ENCODE peak calls at places on chromosome 7, in ten cellular contexts. V, N, E, H, A, T, D, S, C and P are unnamed samples. For H3K9me3, the result is how much of the 10 kb centered on the place peaks cover.

GRCh38 chr7:38107486-38107893 is 70.6 kb upstream of the STARD3NL start:
- DNase-seq in V (peak), N (peak), E (no peak), H (peak), A (no peak), T (peak), D (no peak), S (peak), C (peak), P (peak)

GRCh38 chr7:3282457-3282856 is 18.6 kb upstream of the SDK1 start:
- DNase-seq in V (no peak), N (no peak), E (no peak), H (peak), A (peak), T (no peak), D (no peak), S (no peak), C (no peak), P (no peak)

GRCh38 chr7:44348851-44349781 is 23.7 kb upstream of the CAMK2B start:
- DNase-seq in V (no peak), N (no peak), E (no peak), H (no peak), A (no peak), T (no peak), D (no peak), S (no peak), C (no peak), P (no peak)

GRCh38 chr7:76386691-76387260 is 22.7 kb downstream of the SSC4D start:
- DNase-seq in V (peak), N (no peak), E (peak), H (no peak), A (no peak), T (peak), D (no peak), S (no peak), C (no peak), P (no peak)

GRCh38 chr7:96968981-96969380 is 36.4 kb upstream of the DLX6 start:
- DNase-seq in V (no peak), N (no peak), E (no peak), H (no peak), A (no peak), T (no peak), D (no peak), S (no peak), C (no peak), P (no peak)

GRCh38 chr7:505171-505570 is 14.5 kb downstream of the PDGFA start:
- DNase-seq in V (no peak), N (no peak), E (no peak), H (no peak), A (peak), T (no peak), D (no peak), S (no peak), C (no peak), P (no peak)

GRCh38 chr7:135956393-135956792 is 20.8 kb downstream of the MTPN start:
- DNase-seq in V (no peak), N (no peak), E (no peak), H (no peak), A (no peak), T (no peak), D (no peak), S (no peak), C (no peak), P (no peak)

GRCh38 chr7:30493231-30493630 is 11.4 kb downstream of the GGCT start:
- DNase-seq in V (no peak), N (no peak), E (no peak), H (no peak), A (no peak), T (no peak), D (no peak), S (no peak), C (no peak), P (no peak)

GRCh38 chr7:26278769-26279168 is 12.9 kb upstream of the SNX10 start:
- DNase-seq in V (peak), N (no peak), E (no peak), H (no peak), A (no peak), T (no peak), D (no peak), S (peak), C (no peak), P (no peak)

GRCh38 chr7:466465-467191 is 53.0 kb downstream of the PDGFA start:
- DNase-seq in V (no peak), N (no peak), E (no peak), H (peak), A (peak), T (no peak), D (no peak), S (no peak), C (peak), P (no peak)

GRCh38 chr7:28685660-28686417 is 272.3 kb downstream of the TRIL start:
- DNase-seq in V (peak), N (peak), E (peak), H (peak), A (peak), T (no peak), D (peak), S (peak), C (peak), P (no peak)

GRCh38 chr7:83856094-83856493 is 207.2 kb upstream of the SEMA3E start:
- DNase-seq in V (no peak), N (no peak), E (no peak), H (no peak), A (no peak), T (no peak), D (no peak), S (no peak), C (no peak), P (no peak)

GRCh38 chr7:25565949-25566348 is 337.7 kb upstream of the NPVF start:
- DNase-seq in V (peak), N (peak), E (peak), H (peak), A (peak), T (peak), D (no peak), S (peak), C (no peak), P (peak)

GRCh38 chr7:100585511-100586265 is at the start of gene LRCH4:
- DNase-seq in V (peak), N (no peak), E (peak), H (peak), A (no peak), T (peak), D (no peak), S (peak), C (no peak), P (peak)

GRCh38 chr7:119256446-119257131 is 1016.4 kb upstream of the KCND2 start:
- DNase-seq in V (no peak), N (no peak), E (no peak), H (no peak), A (no peak), T (no peak), D (no peak), S (no peak), C (no peak), P (no peak)

GRCh38 chr7:158361326-158361946 is 226.2 kb downstream of the PTPRN2 start:
- DNase-seq in V (no peak), N (no peak), E (no peak), H (no peak), A (no peak), T (no peak), D (no peak), S (no peak), C (peak), P (no peak)

GRCh38 chr7:142508251-142508650 is 241.0 kb upstream of the PRSS1 start:
- DNase-seq in V (no peak), N (no peak), E (peak), H (no peak), A (no peak), T (no peak), D (no peak), S (no peak), C (peak), P (no peak)

GRCh38 chr7:151679073-151679708 is 159.5 kb upstream of the RHEB start:
- DNase-seq in V (no peak), N (no peak), E (peak), H (no peak), A (no peak), T (no peak), D (no peak), S (no peak), C (no peak), P (no peak)

GRCh38 chr7:139044813-139045794 is 9.3 kb upstream of the ZC3HAV1L start:
- DNase-seq in V (no peak), N (no peak), E (no peak), H (no peak), A (no peak), T (no peak), D (no peak), S (peak), C (no peak), P (no peak)

GRCh38 chr7:29564455-29565185 is 985 bp downstream of the PRR15 start:
- DNase-seq in V (peak), N (peak), E (peak), H (peak), A (peak), T (no peak), D (no peak), S (no peak), C (peak), P (no peak)

GRCh38 chr7:82413237-82413636 is 30.3 kb downstream of the CACNA2D1 start:
- DNase-seq in V (peak), N (no peak), E (no peak), H (no peak), A (no peak), T (no peak), D (no peak), S (no peak), C (no peak), P (no peak)

GRCh38 chr7:158415316-158415715 is 172.3 kb downstream of the PTPRN2 start:
- DNase-seq in V (no peak), N (no peak), E (no peak), H (no peak), A (no peak), T (no peak), D (no peak), S (no peak), C (no peak), P (no peak)

GRCh38 chr7:25026156-25026555 is 46.2 kb upstream of the OSBPL3 start:
- DNase-seq in V (no peak), N (no peak), E (no peak), H (no peak), A (no peak), T (no peak), D (no peak), S (no peak), C (no peak), P (no peak)

GRCh38 chr7:132240262-132240661 is 336.0 kb downstream of the PLXNA4 start:
- DNase-seq in V (no peak), N (no peak), E (no peak), H (no peak), A (no peak), T (no peak), D (no peak), S (no peak), C (no peak), P (no peak)

GRCh38 chr7:7672545-7673239 is 32.1 kb downstream of the UMAD1 start:
- DNase-seq in V (no peak), N (no peak), E (no peak), H (no peak), A (no peak), T (no peak), D (no peak), S (no peak), C (no peak), P (no peak)

GRCh38 chr7:45920543-45921380 is at the start of gene IGFBP3:
- DNase-seq in V (peak), N (peak), E (peak), H (no peak), A (peak), T (peak), D (no peak), S (no peak), C (peak), P (peak)

GRCh38 chr7:43577485-43577951 is 5.4 kb upstream of the STK17A start:
- DNase-seq in V (no peak), N (no peak), E (no peak), H (no peak), A (no peak), T (peak), D (no peak), S (peak), C (no peak), P (no peak)

GRCh38 chr7:83101540-83101939 is 61.1 kb downstream of the PCLO start:
- DNase-seq in V (no peak), N (no peak), E (no peak), H (no peak), A (no peak), T (no peak), D (no peak), S (no peak), C (no peak), P (no peak)

GRCh38 chr7:94888995-94889523 is 18.3 kb upstream of the PPP1R9A start:
- DNase-seq in V (no peak), N (no peak), E (no peak), H (no peak), A (no peak), T (no peak), D (no peak), S (no peak), C (no peak), P (no peak)

GRCh38 chr7:72325561-72325960 is 86.6 kb downstream of the CALN1 start:
- DNase-seq in V (no peak), N (no peak), E (no peak), H (no peak), A (no peak), T (no peak), D (no peak), S (no peak), C (no peak), P (no peak)

GRCh38 chr7:124773339-124773738 is 7.7 kb upstream of the GPR37 start:
- DNase-seq in V (no peak), N (no peak), E (no peak), H (no peak), A (no peak), T (no peak), D (no peak), S (no peak), C (no peak), P (no peak)

GRCh38 chr7:116145245-116145852 is 65.0 kb upstream of the TES start:
- DNase-seq in V (no peak), N (no peak), E (no peak), H (no peak), A (no peak), T (no peak), D (no peak), S (no peak), C (no peak), P (no peak)

GRCh38 chr7:50166997-50167961 is 74.2 kb upstream of the ZPBP start:
- DNase-seq in V (no peak), N (no peak), E (no peak), H (no peak), A (no peak), T (no peak), D (no peak), S (no peak), C (no peak), P (no peak)

GRCh38 chr7:30888783-30889182 is 22.9 kb upstream of the AQP1 start:
- DNase-seq in V (peak), N (no peak), E (peak), H (no peak), A (no peak), T (no peak), D (no peak), S (no peak), C (no peak), P (no peak)

GRCh38 chr7:80453699-80454340 is 58.0 kb downstream of the GNAT3 start:
- DNase-seq in V (peak), N (no peak), E (peak), H (no peak), A (no peak), T (no peak), D (no peak), S (no peak), C (no peak), P (no peak)

DNA sequence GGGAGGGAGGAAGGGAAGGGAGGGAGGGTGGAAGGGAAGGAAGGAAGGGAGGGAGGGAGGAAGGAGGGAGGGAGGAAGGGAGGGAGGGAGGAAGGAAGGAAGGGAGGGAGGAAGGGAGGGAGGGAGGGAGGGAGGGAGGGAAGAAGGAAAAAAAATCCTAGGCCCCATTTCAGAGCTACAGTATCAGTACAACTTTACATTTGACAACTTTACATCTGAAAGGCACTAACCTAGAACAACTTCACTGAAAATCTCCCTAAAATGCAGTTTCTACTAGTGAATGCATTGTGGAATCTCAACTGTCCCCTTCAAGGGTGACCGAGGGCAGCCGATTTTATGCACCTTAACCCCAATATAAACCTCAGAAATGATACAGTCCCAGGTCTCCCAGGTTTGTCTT is 259.8 kb upstream of the GALNT17 start:
- DNase-seq in V (no peak), N (no peak), E (no peak), H (no peak), A (no peak), T (no peak), D (no peak), S (no peak), C (no peak), P (no peak)
- H3K9me3 ChIP-seq in V (under half), N (under half), E (under half), H (under half), A (under half), T (under half), D (under half), S (under half), C (under half), P (under half)

DNA sequence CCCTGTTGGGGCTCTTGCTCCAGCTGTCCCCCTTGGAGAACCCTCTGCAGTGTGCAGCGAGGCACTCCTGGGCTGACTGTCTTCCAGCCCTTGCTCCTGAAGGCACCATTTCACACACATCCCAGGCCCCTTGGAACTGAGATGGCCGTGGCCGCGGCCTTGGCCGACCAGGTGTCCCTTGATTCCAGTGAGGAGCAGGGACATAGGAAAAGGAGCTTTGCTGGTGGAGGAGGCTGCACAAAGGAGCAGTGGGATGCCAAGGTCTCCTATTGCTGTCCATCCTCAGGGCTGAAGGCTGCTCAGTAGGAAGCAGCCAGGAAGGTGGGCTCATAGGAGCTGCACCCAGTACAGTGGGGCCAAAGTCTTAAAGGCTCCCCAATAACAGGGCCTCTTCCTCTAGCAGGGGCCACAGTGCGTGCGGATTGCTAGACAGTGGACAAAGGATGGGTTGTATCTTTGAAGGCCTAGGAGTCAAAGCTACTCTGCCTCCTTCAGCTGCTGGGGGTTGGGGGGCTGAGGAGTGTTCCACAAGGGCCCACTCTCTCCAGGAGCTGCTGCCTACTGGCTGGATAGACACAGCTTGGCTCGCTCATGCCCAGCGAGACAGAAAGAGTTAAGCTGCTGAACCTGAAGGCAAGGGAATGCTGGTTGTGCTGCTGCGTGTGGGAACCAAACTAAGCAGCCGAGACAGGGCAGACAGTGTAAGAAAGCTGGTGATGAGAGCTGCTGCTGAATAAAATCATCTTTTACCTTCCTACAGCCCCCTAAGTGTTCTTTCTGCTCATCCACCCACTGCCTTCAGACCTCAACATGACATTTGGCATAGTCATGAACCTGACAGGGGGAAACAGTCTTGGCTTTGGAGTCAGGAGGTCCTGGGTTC is 891.9 kb upstream of the ZNF722 start:
- DNase-seq in V (no peak), N (no peak), E (no peak), H (no peak), A (no peak), T (no peak), D (no peak), S (no peak), C (no peak), P (no peak)
- H3K9me3 ChIP-seq in V (under half), N (under half), E (under half), H (under half), A (under half), T (under half), D (half or more), S (under half), C (under half), P (under half)

DNA sequence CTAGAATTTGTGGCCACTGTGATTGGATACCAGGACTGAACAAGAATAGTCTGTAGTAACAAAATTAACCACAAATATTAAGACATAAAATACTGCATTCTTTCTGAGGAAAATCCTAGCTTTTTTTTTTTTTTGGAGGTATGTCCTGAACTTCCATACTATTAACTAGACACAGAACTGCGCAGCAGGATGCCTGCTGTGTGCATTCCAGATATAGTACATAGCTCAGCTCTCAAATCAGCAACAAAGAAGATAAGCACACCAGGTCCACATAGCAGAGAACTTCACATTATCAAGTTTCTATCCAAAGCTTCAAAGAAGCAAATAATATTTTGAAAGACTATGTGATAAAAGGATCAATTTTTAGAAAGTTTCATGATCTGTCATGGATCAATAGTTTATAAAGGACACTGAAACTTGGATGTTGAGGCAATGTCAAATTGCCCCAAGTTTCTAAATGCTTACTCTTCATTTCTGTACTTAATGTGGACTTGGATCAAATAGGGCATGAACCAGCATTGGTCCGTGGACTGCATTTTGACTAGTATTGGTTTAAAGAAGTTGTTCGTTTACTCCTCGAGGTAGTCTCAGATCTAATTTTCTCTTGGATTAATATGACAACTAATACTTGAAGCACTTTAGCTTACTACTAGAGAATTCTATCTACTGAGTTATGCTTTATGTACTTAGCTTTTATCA is 15.4 kb downstream of the NAMPT start:
- DNase-seq in V (no peak), N (no peak), E (no peak), H (no peak), A (no peak), T (no peak), D (no peak), S (no peak), C (no peak), P (no peak)
- H3K9me3 ChIP-seq in V (under half), N (under half), E (under half), H (under half), A (under half), T (under half), D (under half), S (under half), C (under half), P (under half)

GRCh38 chr7:56538541-56539429 is 422.6 kb upstream of the NUPR2 start:
- DNase-seq in V (no peak), N (no peak), E (no peak), H (no peak), A (no peak), T (no peak), D (no peak), S (no peak), C (no peak), P (no peak)
- H3K9me3 ChIP-seq in V (under half), N (under half), E (under half), H (under half), A (under half), T (under half), D (half or more), S (under half), C (under half), P (under half)

GRCh38 chr7:123393623-123394022 is 140.8 kb downstream of the IQUB start:
- DNase-seq in V (no peak), N (no peak), E (no peak), H (no peak), A (no peak), T (no peak), D (no peak), S (no peak), C (no peak), P (no peak)
- H3K9me3 ChIP-seq in V (under half), N (under half), E (under half), H (under half), A (under half), T (under half), D (under half), S (under half), C (under half), P (under half)

DNA sequence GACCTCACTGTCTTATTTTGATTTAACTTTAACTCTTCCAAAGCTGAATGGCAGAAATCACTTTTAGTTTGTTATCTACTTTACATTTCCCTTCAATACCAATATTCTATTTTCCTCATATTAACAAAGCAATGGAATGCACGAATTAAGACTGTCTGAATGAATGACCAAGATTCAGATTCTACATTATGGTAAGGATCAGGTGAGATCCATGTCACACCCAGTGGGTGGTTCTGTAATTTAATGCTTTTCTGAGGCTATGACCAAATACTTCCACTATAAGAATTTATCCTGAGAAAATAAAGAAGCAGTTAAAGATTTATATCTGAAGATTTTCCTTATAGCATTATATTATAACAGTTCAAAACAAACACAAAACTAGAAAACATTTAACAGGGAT is 90.2 kb upstream of the NUPR2 start:
- DNase-seq in V (no peak), N (no peak), E (no peak), H (no peak), A (no peak), T (no peak), D (no peak), S (no peak), C (no peak), P (no peak)
- H3K9me3 ChIP-seq in V (under half), N (under half), E (under half), H (under half), A (under half), T (under half), D (under half), S (under half), C (under half), P (under half)